ENCODE peak calls at places on chromosomes 16 and 17, in four cellular contexts. A is K562, D is WTC11, Q is GM12878. E is an unnamed sample.

GRCh38 chr17:46859996-46860395 is 8.6 kb downstream of the WNT9B start:
- DNase-seq in A (no peak), D (no peak), Q (no peak), E (no peak)

GRCh38 chr17:9330903-9331272 is 244.7 kb downstream of the STX8 start:
- DNase-seq in A (no peak), D (no peak), Q (no peak), E (no peak)

GRCh38 chr17:28018439-28019070 is 23.9 kb upstream of the NLK start:
- DNase-seq in A (no peak), D (no peak), Q (no peak), E (no peak)

GRCh38 chr16:35144212-35144932 is 1685.0 kb downstream of the TP53TG3F start:
- DNase-seq in A (no peak), D (no peak), Q (no peak), E (no peak)

GRCh38 chr17:61409301-61410099 is 9.9 kb downstream of the TBX2 start:
- DNase-seq in A (peak), D (peak), Q (no peak), E (no peak)

GRCh38 chr16:24208710-24209109 is 47.4 kb upstream of the CACNG3 start:
- DNase-seq in A (no peak), D (peak), Q (no peak), E (no peak)

GRCh38 chr16:68473358-68474064 is 25.2 kb upstream of the SMPD3 start:
- DNase-seq in A (no peak), D (no peak), Q (peak), E (no peak)

GRCh38 chr17:43949777-43950176 is 4.0 kb downstream of the PYY start:
- DNase-seq in A (no peak), D (no peak), Q (no peak), E (no peak)

GRCh38 chr16:64481497-64481896 is 640.4 kb downstream of the CDH11 start:
- DNase-seq in A (no peak), D (no peak), Q (no peak), E (no peak)

GRCh38 chr16:55622930-55623561 is 32.7 kb upstream of the SLC6A2 start:
- DNase-seq in A (peak), D (peak), Q (no peak), E (peak)

GRCh38 chr16:8581923-8582580 is 8.3 kb downstream of the TMEM114 start:
- DNase-seq in A (no peak), D (no peak), Q (no peak), E (no peak)

GRCh38 chr16:23566724-23567123 is 9.2 kb downstream of the UBFD1 start:
- DNase-seq in A (no peak), D (no peak), Q (no peak), E (no peak)

GRCh38 chr17:58335779-58336455 is 7.3 kb upstream of the TSPOAP1 start:
- DNase-seq in A (no peak), D (no peak), Q (peak), E (peak)

GRCh38 chr17:38798614-38799500 is 499 bp downstream of the PIP4K2B start:
- DNase-seq in A (peak), D (no peak), Q (no peak), E (peak)

GRCh38 chr16:19912445-19913305 is 28.0 kb upstream of the GPRC5B start:
- DNase-seq in A (no peak), D (no peak), Q (no peak), E (no peak)

GRCh38 chr16:86387461-86388440 is 122.6 kb upstream of the FOXF1 start:
- DNase-seq in A (peak), D (no peak), Q (no peak), E (no peak)

GRCh38 chr16:88810166-88810867 is 1.4 kb downstream of the APRT start:
- DNase-seq in A (no peak), D (no peak), Q (no peak), E (no peak)

GRCh38 chr16:50627419-50627818 is 53.7 kb downstream of the SNX20 start:
- DNase-seq in A (no peak), D (peak), Q (no peak), E (no peak)

GRCh38 chr16:73890524-73891500 is 405.8 kb upstream of the PSMD7 start:
- DNase-seq in A (no peak), D (peak), Q (no peak), E (no peak)

GRCh38 chr17:72305472-72305871 is 184.7 kb downstream of the SOX9 start:
- DNase-seq in A (no peak), D (no peak), Q (no peak), E (no peak)

GRCh38 chr16:30958164-30959083 is 870 bp downstream of the SETD1A start:
- DNase-seq in A (peak), D (peak), Q (no peak), E (peak)

GRCh38 chr16:68445458-68445857 is 2.9 kb downstream of the SMPD3 start:
- DNase-seq in A (peak), D (peak), Q (peak), E (peak)

GRCh38 chr16:12972246-12972645 is 70.8 kb downstream of the SHISA9 start:
- DNase-seq in A (no peak), D (no peak), Q (no peak), E (no peak)

GRCh38 chr17:65355246-65355645 is 206.2 kb downstream of the AXIN2 start:
- DNase-seq in A (no peak), D (no peak), Q (no peak), E (no peak)

GRCh38 chr16:3950343-3951193 is 70.1 kb upstream of the CREBBP start:
- DNase-seq in A (no peak), D (no peak), Q (no peak), E (no peak)

GRCh38 chr17:8556074-8556473 is 74.5 kb downstream of the MYH10 start:
- DNase-seq in A (no peak), D (no peak), Q (no peak), E (no peak)

GRCh38 chr16:66858740-66859396 is 14.7 kb downstream of the CA7 start:
- DNase-seq in A (peak), D (no peak), Q (no peak), E (no peak)
- TF ChIP-seq ETV6 in A (no peak), D (no peak), Q (no peak), E (no peak)

DNA sequence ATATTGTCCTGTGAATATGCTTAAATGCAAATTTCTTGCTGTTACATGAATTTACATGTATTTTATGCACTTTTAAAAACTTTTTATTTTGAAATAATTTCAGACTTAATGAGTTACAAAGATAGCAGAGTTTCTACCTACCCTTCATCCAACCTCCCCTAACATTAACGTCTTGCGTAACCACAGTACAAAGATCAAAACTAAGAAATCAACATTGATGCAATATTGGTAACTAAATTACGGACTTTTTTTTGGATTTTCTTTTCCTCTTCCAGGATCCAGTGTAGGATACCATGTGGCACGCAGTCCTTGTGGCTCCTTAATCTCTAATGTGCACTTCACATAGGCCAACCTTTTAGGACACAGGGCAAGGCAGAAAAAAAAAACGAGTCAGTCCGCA is 124.9 kb downstream of the ABCC12 start:
- DNase-seq in A (no peak), D (no peak), Q (no peak), E (no peak)
- TF ChIP-seq ETV6 in A (no peak), D (no peak), Q (no peak), E (no peak)

GRCh38 chr17:78892936-78893379 is 10.0 kb downstream of the CEP295NL start:
- DNase-seq in A (no peak), D (no peak), Q (no peak), E (no peak)

GRCh38 chr17:78891406-78892061 is 11.5 kb downstream of the CEP295NL start:
- DNase-seq in A (no peak), D (no peak), Q (no peak), E (no peak)

GRCh38 chr17:78893684-78894083 is 9.3 kb downstream of the CEP295NL start:
- DNase-seq in A (no peak), D (no peak), Q (no peak), E (no peak)

GRCh38 chr17:78892062-78892456 is 10.9 kb downstream of the CEP295NL start:
- DNase-seq in A (no peak), D (no peak), Q (no peak), E (no peak)

GRCh38 chr17:78892520-78892919 is 10.5 kb downstream of the CEP295NL start:
- DNase-seq in A (no peak), D (no peak), Q (no peak), E (no peak)
- TF ChIP-seq ETV6 in A (no peak), D (no peak), Q (no peak), E (no peak)

GRCh38 chr16:27379919-27380318 is 22.1 kb upstream of the IL21R start:
- DNase-seq in A (no peak), D (no peak), Q (no peak), E (no peak)

GRCh38 chr16:27374794-27375499 is 27.0 kb upstream of the IL21R start:
- DNase-seq in A (peak), D (peak), Q (peak), E (peak)

GRCh38 chr16:27377666-27378485 is 24.1 kb upstream of the IL21R start:
- DNase-seq in A (no peak), D (no peak), Q (peak), E (no peak)

GRCh38 chr16:27382187-27382855 is 19.7 kb upstream of the IL21R start:
- DNase-seq in A (no peak), D (no peak), Q (no peak), E (no peak)

GRCh38 chr16:27378871-27379580 is 22.9 kb upstream of the IL21R start:
- DNase-seq in A (no peak), D (no peak), Q (no peak), E (no peak)
- TF ChIP-seq ETV6 in A (no peak), D (no peak), Q (no peak), E (no peak)

DNA sequence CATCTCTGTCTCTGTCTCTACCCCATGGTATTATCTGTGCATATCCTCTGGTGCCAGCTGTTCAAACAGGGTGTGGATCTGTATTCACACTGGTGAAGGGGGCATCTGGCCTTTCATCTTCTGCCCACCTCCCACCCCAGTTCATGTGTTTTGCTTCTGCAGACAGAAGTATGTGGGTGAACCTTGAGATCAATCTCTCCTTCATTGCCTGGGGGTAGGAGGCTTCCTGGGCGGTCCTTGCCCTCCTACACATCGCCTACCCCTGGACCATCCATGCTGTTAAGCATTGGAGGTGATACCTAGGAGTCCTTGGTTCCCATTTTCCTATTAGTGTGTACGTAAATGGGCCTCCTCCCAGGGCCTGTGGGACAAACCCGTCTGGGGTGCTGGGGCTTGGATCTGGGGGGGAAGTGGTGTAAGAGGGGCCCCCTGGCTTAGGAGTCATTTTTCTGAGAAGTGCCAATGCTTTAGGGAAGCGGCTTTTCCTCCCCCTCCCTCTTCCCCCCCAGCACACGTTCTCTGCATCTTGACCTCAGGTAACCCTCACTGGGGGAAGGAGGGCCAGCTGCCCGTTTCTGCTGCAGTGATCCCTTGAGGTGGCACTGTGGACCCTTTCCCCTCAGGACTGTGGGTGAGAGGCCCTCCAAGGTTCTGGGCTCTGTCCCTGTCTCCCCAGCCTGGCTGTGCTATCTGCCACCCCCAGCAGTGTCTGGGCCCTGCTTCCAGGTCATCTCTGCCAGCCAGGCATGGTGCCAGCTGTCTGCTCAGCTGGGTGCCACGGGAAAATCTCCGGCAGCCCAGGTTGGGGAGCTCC is 21.2 kb downstream of the RARA start:
- DNase-seq in A (peak), D (no peak), Q (no peak), E (no peak)
- TF ChIP-seq ETV6 in A (no peak), D (no peak), Q (no peak), E (no peak)

GRCh38 chr17:31390748-31391495 is 553 bp upstream of the RAB11FIP4 start:
- DNase-seq in A (no peak), D (peak), Q (no peak), E (no peak)
- TF ChIP-seq ETV6 in A (no peak), D (no peak), Q (no peak), E (no peak)

DNA sequence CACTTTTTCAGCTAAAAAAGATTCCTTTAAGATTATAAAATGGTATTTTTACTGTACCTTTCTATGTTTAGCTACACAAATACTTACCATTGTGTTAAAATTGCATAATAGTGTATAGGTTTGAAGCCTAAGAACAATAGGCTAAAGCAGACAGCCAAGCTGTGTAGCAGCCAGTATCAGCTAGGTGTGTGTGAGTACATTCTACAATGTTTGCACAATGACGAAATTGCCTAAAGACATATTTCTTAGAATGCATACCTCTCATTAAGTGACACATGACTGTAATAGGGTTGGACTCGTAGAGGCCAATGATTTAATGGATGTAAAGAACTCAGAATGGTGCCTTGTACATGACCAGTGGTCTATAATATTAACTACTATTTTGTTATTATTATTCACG is 1.9 kb upstream of the MT1B start:
- DNase-seq in A (no peak), D (no peak), Q (no peak), E (no peak)
- TF ChIP-seq ETV6 in A (no peak), D (no peak), Q (no peak), E (no peak)